ENCODE peak calls at places on chromosomes 12 and 14, in seven cellular contexts. I is EH; K is frontal cortex; J is left ventricle myocardium superior; B is NCI-H69; S is AG10803; R is CD4-positive, alpha-beta T cell. Y is an unnamed sample.

GRCh38 chr14:30861200-30861599 is 13.2 kb upstream of the COCH start:
- DNase-seq in I (no peak), K (no peak), B (no peak), S (no peak), J (no peak), R (no peak), Y (no peak)

GRCh38 chr14:69464829-69465228 is 19.7 kb upstream of the PLEKHD1 start:
- DNase-seq in I (peak; percentile 92), B (no peak), K (no peak), S (peak; percentile 15), R (no peak), J (no peak), Y (no peak)

GRCh38 chr12:62637679-62638078 is 171.1 kb downstream of the MON2 start:
- DNase-seq in J (no peak), R (no peak), B (no peak), I (no peak), S (no peak), K (no peak), Y (no peak)

GRCh38 chr12:114926341-114926740 is 242.4 kb upstream of the TBX3 start:
- DNase-seq in B (no peak), K (no peak), S (no peak), I (no peak), J (no peak), R (no peak), Y (no peak)

GRCh38 chr12:96861656-96862055 is 45.4 kb upstream of the NEDD1 start:
- DNase-seq in J (no peak), S (peak; percentile 57), R (no peak), K (no peak), B (no peak), I (peak; percentile 86), Y (no peak)

GRCh38 chr12:111274820-111275219 is 94.1 kb downstream of the PHETA1 start:
- DNase-seq in I (peak; percentile 8), J (no peak), S (no peak), B (peak; percentile 47), R (no peak), K (no peak), Y (no peak)

GRCh38 chr12:6602526-6602925 is 4.7 kb downstream of the CHD4 start:
- DNase-seq in I (no peak), B (no peak), K (no peak), S (no peak), R (no peak), J (no peak), Y (no peak)

GRCh38 chr14:106506901-106507305 is 980.5 kb downstream of the TMEM121 start:
- DNase-seq in B (no peak), J (no peak), K (no peak), R (peak; percentile 43), I (no peak), S (no peak), Y (no peak)

GRCh38 chr12:14729586-14729985 is 33.2 kb upstream of the GUCY2C start:
- DNase-seq in S (no peak), J (no peak), R (no peak), K (no peak), B (no peak), I (no peak), Y (no peak)

GRCh38 chr14:69106451-69106850 is 46.5 kb downstream of the DCAF5 start:
- DNase-seq in I (no peak), J (no peak), R (no peak), S (no peak), K (no peak), B (no peak), Y (no peak)

GRCh38 chr14:101687756-101688546 is 73.6 kb upstream of the PPP2R5C start:
- DNase-seq in S (no peak), R (no peak), J (no peak), B (peak; percentile 65), I (no peak), K (no peak), Y (no peak)

GRCh38 chr12:48286665-48287064 is 64.1 kb downstream of the ZNF641 start:
- DNase-seq in K (no peak), I (peak; percentile 3), S (no peak), R (no peak), J (no peak), B (peak; percentile 4), Y (no peak)

GRCh38 chr12:111429760-111430417 is 24.2 kb downstream of the SH2B3 start:
- DNase-seq in R (no peak), S (no peak), K (no peak), I (no peak), B (no peak), J (peak; percentile 30), Y (no peak)

GRCh38 chr12:53302903-53303302 is 3.4 kb downstream of the MYG1 start:
- DNase-seq in K (no peak), J (no peak), R (no peak), B (no peak), I (no peak), S (no peak), Y (no peak)

GRCh38 chr12:115947696-115948062 is 329.8 kb downstream of the MED13L start:
- DNase-seq in I (no peak), K (no peak), R (no peak), S (no peak), B (peak; percentile 18), J (no peak), Y (no peak)

GRCh38 chr14:80211143-80212024 is at the start of gene DIO2:
- DNase-seq in K (peak; percentile 5), B (no peak), J (peak; percentile 77), R (no peak), S (peak; percentile 38), I (peak; percentile 73), Y (peak; percentile 18)

GRCh38 chr12:101954681-101955080 is 77.3 kb downstream of the DRAM1 start:
- DNase-seq in R (no peak), S (no peak), I (no peak), B (no peak), J (no peak), K (no peak), Y (no peak)

GRCh38 chr14:79861111-79861510 is 350.2 kb downstream of the DIO2 start:
- DNase-seq in J (no peak), K (no peak), B (peak; percentile 32), R (no peak), I (no peak), S (no peak), Y (no peak)

GRCh38 chr14:30115756-30116155 is 188.1 kb upstream of the PRKD1 start:
- DNase-seq in I (no peak), S (no peak), B (peak; percentile 85), R (no peak), J (no peak), K (no peak), Y (no peak)

Y was measured in C1 segment of cervical spinal cord.